ENCODE peak calls at places on chromosome X, in eight cellular contexts. X, J, G, L, I, S, P and K are unnamed samples.

GRCh38 chrX:336227-336626 is 17.6 kb upstream of the GTPBP6 start:
- DNase-seq in G (no peak), S (no peak), J (no peak), P (no peak), I (no peak), X (no peak), L (peak; percentile 48), K (no peak)

GRCh38 chrX:21382715-21383114 is 8.5 kb downstream of the CNKSR2 start:
- DNase-seq in P (peak; percentile 0), L (no peak), S (no peak), I (no peak), J (no peak), G (no peak), X (no peak), K (no peak)

GRCh38 chrX:69066021-69066757 is 99.1 kb downstream of the PJA1 start:
- DNase-seq in G (no peak), P (no peak), J (no peak), X (no peak), I (no peak), S (no peak), L (no peak), K (no peak)

GRCh38 chrX:68867458-68868166 is 38.8 kb downstream of the EFNB1 start:
- DNase-seq in L (no peak), S (no peak), P (no peak), X (no peak), I (no peak), G (no peak), J (no peak), K (no peak)

GRCh38 chrX:42385730-42386129 is 392.2 kb downstream of the PPP1R2C start:
- DNase-seq in G (no peak), L (no peak), J (no peak), X (no peak), S (no peak), I (no peak), P (no peak), K (no peak)

GRCh38 chrX:30570505-30570904 is 7.1 kb downstream of the TASL start:
- DNase-seq in S (no peak), J (peak; percentile 2), I (no peak), L (no peak), X (no peak), G (no peak), P (peak; percentile 2), K (no peak)

GRCh38 chrX:137118536-137118935 is 84.7 kb upstream of the GPR101 start:
- DNase-seq in J (no peak), P (no peak), I (no peak), X (no peak), L (no peak), G (no peak), S (no peak), K (no peak)

GRCh38 chrX:9293903-9294302 is 171.0 kb upstream of the TBL1X start:
- DNase-seq in J (no peak), S (no peak), P (no peak), L (no peak), X (no peak), G (no peak), I (no peak), K (no peak)

GRCh38 chrX:134377537-134377936 is 82.4 kb upstream of the HPRT1 start:
- DNase-seq in X (no peak), S (peak; percentile 6), G (no peak), I (no peak), L (no peak), J (peak; percentile 48), P (no peak), K (no peak)

GRCh38 chrX:120468071-120468470 is 1.0 kb downstream of the LAMP2 start:
- DNase-seq in J (no peak), I (no peak), S (no peak), X (no peak), L (no peak), P (no peak), G (no peak), K (no peak)

GRCh38 chrX:143788265-143788664 is 67.7 kb upstream of the SPANXN2 start:
- DNase-seq in X (no peak), L (no peak), J (no peak), I (no peak), P (no peak), S (no peak), G (no peak), K (no peak)

GRCh38 chrX:77398341-77398740 is 48.8 kb upstream of the FGF16 start:
- DNase-seq in I (no peak), G (no peak), X (no peak), J (no peak), S (no peak), P (no peak), L (no peak), K (no peak)

GRCh38 chrX:151921866-151922265 is 9.2 kb downstream of the MAGEA4 start:
- DNase-seq in X (no peak), J (no peak), I (no peak), S (no peak), P (no peak), G (no peak), L (no peak), K (no peak)

GRCh38 chrX:9267415-9267814 is 197.4 kb upstream of the TBL1X start:
- DNase-seq in G (no peak), J (peak; percentile 82), P (no peak), S (no peak), X (no peak), I (no peak), L (no peak), K (no peak)

GRCh38 chrX:12580548-12580947 is 210.7 kb upstream of the PRPS2 start:
- DNase-seq in S (no peak), I (no peak), G (no peak), L (no peak), P (no peak), X (no peak), J (peak; percentile 0), K (no peak)

GRCh38 chrX:12378706-12379105 is 240.4 kb downstream of the FRMPD4 start:
- DNase-seq in S (no peak), G (no peak), P (no peak), L (no peak), I (no peak), X (no peak), J (no peak), K (no peak)

GRCh38 chrX:53050841-53051240 is 2.3 kb downstream of the GPR173 start:
- DNase-seq in L (no peak), P (no peak), G (no peak), I (no peak), J (no peak), X (no peak), S (no peak), K (no peak)

GRCh38 chrX:16842684-16843083 is 27.5 kb downstream of the RBBP7 start:
- DNase-seq in X (no peak), I (no peak), L (no peak), G (no peak), J (no peak), S (no peak), P (no peak), K (no peak)
- H3K36me3 ChIP-seq in X (peaks cover 3% of the 10 kb centered on the region), I (peaks cover 23% of the 10 kb centered on the region), L (peaks cover 5% of the 10 kb centered on the region), G (peaks cover 6% of the 10 kb centered on the region), J (peaks cover 39% of the 10 kb centered on the region), S (no peaks in the 10 kb centered on the region), P (peaks cover 7% of the 10 kb centered on the region), K (no peaks in the 10 kb centered on the region)

DNA sequence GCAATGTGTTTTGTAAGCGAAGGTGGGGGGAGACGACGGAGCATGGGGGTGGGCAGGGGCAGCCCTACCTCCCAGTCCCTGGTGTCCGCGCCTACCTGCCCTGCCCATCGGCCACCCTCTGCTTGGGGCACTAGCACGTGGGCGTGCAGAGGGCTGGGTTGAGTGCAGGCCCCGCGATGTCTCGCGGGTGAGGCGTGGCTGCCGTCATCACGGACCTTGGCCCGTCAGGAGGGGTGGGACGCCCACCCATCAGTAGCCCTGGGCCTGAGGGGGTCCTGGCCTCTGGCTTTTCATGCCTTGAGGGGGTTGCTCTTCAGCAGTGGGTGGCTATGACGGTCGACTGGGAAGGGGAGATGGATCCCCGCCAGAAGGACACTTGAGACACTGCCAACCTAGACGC is 36.1 kb upstream of the GEMIN8 start:
- DNase-seq in I (no peak), X (no peak), P (no peak), L (no peak), S (no peak), J (no peak), G (no peak), K (no peak)
- TF ChIP-seq POLR2AphosphoS5 in I (no peak), X (no peak), P (no peak), L (no peak), S (no peak), J (no peak), G (no peak), K (no peak)

GRCh38 chrX:154508346-154508745 is 7.7 kb downstream of the FAM3A start:
- DNase-seq in S (no peak), J (no peak), P (no peak), I (no peak), G (no peak), X (no peak), L (no peak), K (no peak)

GRCh38 chrX:154511761-154512160 is 4.3 kb downstream of the FAM3A start:
- DNase-seq in L (no peak), J (no peak), X (no peak), G (no peak), I (no peak), P (no peak), S (no peak), K (no peak)

GRCh38 chrX:154507673-154508072 is 8.4 kb downstream of the FAM3A start:
- DNase-seq in S (no peak), X (no peak), P (no peak), L (no peak), I (no peak), J (no peak), G (no peak), K (no peak)

GRCh38 chrX:154506483-154507332 is 9.3 kb downstream of the FAM3A start:
- DNase-seq in S (no peak), P (no peak), I (no peak), J (no peak), X (no peak), G (no peak), L (no peak), K (no peak)

GRCh38 chrX:154509455-154509854 is 6.6 kb downstream of the FAM3A start:
- DNase-seq in X (no peak), S (no peak), I (no peak), G (no peak), J (no peak), P (no peak), L (no peak), K (no peak)
- H3K36me3 ChIP-seq in X (no peaks in the 10 kb centered on the region), S (no peaks in the 10 kb centered on the region), I (peaks cover 27% of the 10 kb centered on the region), G (no peaks in the 10 kb centered on the region), J (no peaks in the 10 kb centered on the region), P (no peaks in the 10 kb centered on the region), L (no peaks in the 10 kb centered on the region), K (peaks cover 28% of the 10 kb centered on the region)

DNA sequence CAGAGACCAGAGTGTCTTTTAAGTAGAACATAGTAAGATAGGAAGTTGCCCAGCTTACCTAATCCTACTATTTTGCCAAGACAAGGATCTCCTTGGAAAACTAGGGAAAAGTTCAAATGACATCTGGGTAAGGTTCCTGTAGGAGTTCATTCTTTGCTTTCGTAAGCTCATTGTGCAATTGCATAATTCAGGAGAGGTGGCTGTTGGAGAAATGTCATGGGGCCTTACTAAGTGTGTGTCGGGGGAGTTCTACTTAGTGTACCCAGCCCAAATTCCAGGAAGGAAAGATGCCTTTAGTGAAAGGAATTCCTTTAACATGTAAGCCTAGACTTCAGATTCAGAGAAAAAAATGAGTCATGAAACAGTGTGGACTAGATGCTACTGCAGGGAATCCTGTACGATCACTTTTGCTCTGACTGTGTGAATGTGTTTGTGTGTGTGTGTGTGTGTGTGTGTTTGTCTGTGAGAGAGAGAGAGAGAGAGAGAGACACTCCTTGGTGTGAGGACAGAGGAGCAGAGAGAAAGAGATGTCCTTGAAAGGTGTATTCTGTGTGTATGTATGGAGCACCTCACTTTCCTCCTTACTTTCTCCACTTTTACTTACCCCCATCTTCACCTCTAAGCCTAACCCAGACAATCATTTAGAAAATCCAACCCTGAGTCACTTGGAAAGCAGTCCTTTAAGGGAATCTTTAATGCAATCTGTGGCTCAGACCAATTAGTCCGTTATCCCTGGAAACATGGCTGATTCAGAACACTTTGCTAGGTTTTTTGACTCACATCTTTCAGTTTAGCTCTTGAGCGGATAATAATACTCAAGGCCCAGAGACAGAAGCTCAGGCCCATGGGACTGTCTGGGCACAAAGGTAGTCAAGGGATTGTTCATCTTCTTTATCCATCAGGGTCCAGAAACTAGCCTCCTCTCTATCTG is 114.5 kb upstream of the ACSL4 start:
- DNase-seq in L (no peak), X (no peak), S (no peak), P (no peak), I (no peak), J (peak; percentile 42), G (no peak), K (no peak)
- TF ChIP-seq POLR2AphosphoS5 in L (peak; percentile 60), X (no peak), S (no peak), P (no peak), I (peak; percentile 31), J (no peak), G (no peak), K (no peak)